ENCODE peak calls at places on chromosome 18, in six cellular contexts. F, W, J, B, S and G are unnamed samples.

GRCh38 chr18:24234330-24234729 is 95.5 kb downstream of the CABYR start:
- DNase-seq in F (no peak), W (no peak), J (peak), B (no peak), S (no peak), G (no peak)

GRCh38 chr18:71541643-71542042 is 1002.5 kb downstream of the CBLN2 start:
- DNase-seq in F (no peak), W (no peak), J (no peak), B (no peak), S (no peak), G (no peak)

GRCh38 chr18:45464619-45465018 is 150.7 kb upstream of the SLC14A2 start:
- DNase-seq in F (no peak), W (no peak), J (no peak), B (no peak), S (no peak), G (no peak)

GRCh38 chr18:46422552-46423055 is 234.4 kb downstream of the LOXHD1 start:
- DNase-seq in F (no peak), W (no peak), J (no peak), B (no peak), S (no peak), G (no peak)

GRCh38 chr18:32175265-32175664 is 14.6 kb upstream of the MEP1B start:
- DNase-seq in F (no peak), W (no peak), J (no peak), B (no peak), S (no peak), G (no peak)

GRCh38 chr18:22370414-22370813 is 47.3 kb downstream of the CTAGE1 start:
- DNase-seq in F (no peak), W (no peak), J (no peak), B (no peak), S (no peak), G (no peak)

GRCh38 chr18:43393174-43393573 is 115.9 kb upstream of the SYT4 start:
- DNase-seq in F (no peak), W (no peak), J (no peak), B (no peak), S (no peak), G (no peak)

GRCh38 chr18:80246656-80247402 is 485 bp downstream of the PARD6G start:
- DNase-seq in F (no peak), W (no peak), J (peak), B (no peak), S (peak), G (peak)

GRCh38 chr18:677951-678363 is 20.5 kb downstream of the TYMS start:
- DNase-seq in F (no peak), W (no peak), J (no peak), B (no peak), S (no peak), G (no peak)

GRCh38 chr18:78228974-78229373 is 750.6 kb upstream of the SALL3 start:
- DNase-seq in F (no peak), W (no peak), J (no peak), B (no peak), S (no peak), G (no peak)

GRCh38 chr18:42030586-42031182 is 75.7 kb downstream of the PIK3C3 start:
- DNase-seq in F (no peak), W (no peak), J (peak), B (peak), S (no peak), G (no peak)

GRCh38 chr18:27969206-27969605 is 207.7 kb downstream of the CDH2 start:
- DNase-seq in F (no peak), W (no peak), J (no peak), B (no peak), S (no peak), G (no peak)

GRCh38 chr18:39105095-39105494 is 1539.5 kb upstream of the CELF4 start:
- DNase-seq in F (no peak), W (no peak), J (no peak), B (no peak), S (no peak), G (no peak)

GRCh38 chr18:31450409-31450808 is 2.9 kb downstream of the DSG3 start:
- DNase-seq in F (no peak), W (no peak), J (peak), B (no peak), S (no peak), G (peak)

GRCh38 chr18:21167641-21168372 is 56.2 kb upstream of the ROCK1 start:
- DNase-seq in F (no peak), W (no peak), J (peak), B (no peak), S (no peak), G (peak)

GRCh38 chr18:23137093-23137640 is 1.9 kb downstream of the CABLES1 start:
- DNase-seq in F (no peak), W (no peak), J (peak), B (peak), S (no peak), G (no peak)

GRCh38 chr18:31042391-31043181 is at the start of gene DSC3:
- DNase-seq in F (peak), W (no peak), J (peak), B (no peak), S (peak), G (peak)

GRCh38 chr18:23450022-23450421 is 3.1 kb upstream of the RIOK3 start:
- DNase-seq in F (no peak), W (no peak), J (no peak), B (no peak), S (no peak), G (no peak)

GRCh38 chr18:79695856-79696850 is 16.6 kb downstream of the CTDP1 start:
- DNase-seq in F (no peak), W (no peak), J (no peak), B (no peak), S (no peak), G (no peak)

GRCh38 chr18:29377346-29377745 is 1200.4 kb upstream of the CDH2 start:
- DNase-seq in F (no peak), W (no peak), J (peak), B (no peak), S (no peak), G (peak)

GRCh38 chr18:48657446-48658120 is 118.8 kb downstream of the CTIF start:
- DNase-seq in F (no peak), W (no peak), J (peak), B (no peak), S (no peak), G (no peak)

GRCh38 chr18:48659188-48660009 is 120.6 kb downstream of the CTIF start:
- DNase-seq in F (no peak), W (no peak), J (no peak), B (no peak), S (no peak), G (no peak)

GRCh38 chr18:48656582-48656981 is 117.8 kb downstream of the CTIF start:
- DNase-seq in F (no peak), W (no peak), J (no peak), B (no peak), S (no peak), G (no peak)

GRCh38 chr18:48660346-48661228 is 121.8 kb downstream of the CTIF start:
- DNase-seq in F (no peak), W (no peak), J (no peak), B (no peak), S (no peak), G (no peak)

GRCh38 chr18:48658721-48659120 is 119.9 kb downstream of the CTIF start:
- DNase-seq in F (no peak), W (no peak), J (no peak), B (no peak), S (no peak), G (no peak)
- TF ChIP-seq CTCF in F (no peak), W (no peak), J (no peak), B (no peak), S (no peak), G (no peak)

GRCh38 chr18:76380791-76381405 is 114.1 kb downstream of the ZNF516 start:
- DNase-seq in F (no peak), W (no peak), J (no peak), B (peak), S (no peak), G (no peak)
- TF ChIP-seq CTCF in F (peak), W (peak), J (peak), B (peak), S (peak), G (peak)

DNA sequence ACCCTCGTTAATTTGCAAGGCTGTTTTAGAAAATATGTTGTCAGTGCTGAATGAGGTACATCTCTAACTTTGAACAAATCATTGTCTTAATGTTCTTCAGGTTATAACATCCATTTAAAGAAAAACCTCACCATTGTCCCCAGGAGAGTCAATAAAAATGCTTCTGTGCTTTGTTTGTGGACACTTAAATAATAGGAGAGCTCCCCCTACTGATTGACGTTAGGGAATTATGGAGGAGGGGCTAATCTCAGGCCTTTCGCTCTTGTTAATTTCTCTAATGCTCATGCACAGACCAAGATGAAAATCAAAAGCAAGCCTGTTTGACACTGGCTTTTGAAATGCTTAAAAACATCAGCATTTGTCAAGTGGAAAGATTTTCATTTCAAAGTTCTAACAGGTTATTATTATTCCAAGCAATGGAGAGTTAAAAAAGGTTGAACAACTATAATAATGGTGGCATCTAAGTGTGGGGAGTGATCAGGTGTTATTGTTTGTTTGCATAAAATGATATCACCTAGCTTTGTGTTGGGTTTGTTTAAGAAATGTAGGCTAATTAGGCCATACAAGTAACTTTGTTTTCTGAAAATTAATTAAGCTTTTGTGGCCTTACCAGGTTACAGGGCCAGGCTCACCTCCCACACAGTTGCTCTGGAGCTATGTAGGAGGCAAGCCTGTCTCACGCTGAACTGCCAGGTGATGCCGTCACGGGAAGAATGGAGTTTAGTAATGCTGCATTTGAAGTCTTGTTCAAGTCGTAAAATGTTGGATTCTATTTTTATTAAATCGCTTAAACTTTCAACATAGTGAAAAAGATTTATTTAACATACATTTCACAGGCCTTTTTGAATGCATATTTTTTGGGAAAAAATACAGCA is 51.7 kb upstream of the SMIM21 start:
- DNase-seq in F (peak), W (no peak), J (peak), B (peak), S (no peak), G (no peak)
- TF ChIP-seq CTCF in F (peak), W (peak), J (peak), B (peak), S (peak), G (peak)

GRCh38 chr18:68997845-68998244 is 200.0 kb downstream of the CCDC102B start:
- DNase-seq in F (no peak), W (no peak), J (no peak), B (no peak), S (no peak), G (no peak)

GRCh38 chr18:69000366-69000765 is 202.5 kb downstream of the CCDC102B start:
- DNase-seq in F (no peak), W (no peak), J (peak), B (no peak), S (no peak), G (no peak)

DNA sequence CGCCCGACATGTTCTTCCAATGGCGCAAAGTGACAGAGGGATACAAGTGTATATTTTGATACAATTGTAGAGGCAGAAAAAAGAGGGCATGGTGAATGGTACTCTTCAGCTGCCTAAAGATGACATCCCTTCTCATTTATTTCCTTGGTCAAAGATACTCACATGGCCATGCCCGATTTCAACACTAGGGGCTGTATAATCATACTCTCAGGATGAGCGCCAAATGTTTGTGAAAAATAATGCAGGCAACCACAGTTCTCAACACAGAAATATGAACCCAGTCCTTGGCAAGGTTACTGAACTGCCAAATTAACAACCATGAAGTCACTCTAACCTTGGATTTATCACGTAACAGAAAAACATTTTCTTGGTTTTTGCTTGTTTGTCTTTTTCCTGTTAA is 204.4 kb downstream of the CCDC102B start:
- DNase-seq in F (no peak), W (no peak), J (no peak), B (no peak), S (no peak), G (no peak)
- TF ChIP-seq CTCF in F (no peak), W (no peak), J (peak), B (peak), S (peak), G (no peak)

GRCh38 chr18:3186678-3187658 is 32.8 kb downstream of the MYOM1 start:
- DNase-seq in F (no peak), W (no peak), J (peak), B (peak), S (no peak), G (no peak)
- TF ChIP-seq CTCF in F (no peak), W (no peak), J (peak), B (peak), S (no peak), G (no peak)

DNA sequence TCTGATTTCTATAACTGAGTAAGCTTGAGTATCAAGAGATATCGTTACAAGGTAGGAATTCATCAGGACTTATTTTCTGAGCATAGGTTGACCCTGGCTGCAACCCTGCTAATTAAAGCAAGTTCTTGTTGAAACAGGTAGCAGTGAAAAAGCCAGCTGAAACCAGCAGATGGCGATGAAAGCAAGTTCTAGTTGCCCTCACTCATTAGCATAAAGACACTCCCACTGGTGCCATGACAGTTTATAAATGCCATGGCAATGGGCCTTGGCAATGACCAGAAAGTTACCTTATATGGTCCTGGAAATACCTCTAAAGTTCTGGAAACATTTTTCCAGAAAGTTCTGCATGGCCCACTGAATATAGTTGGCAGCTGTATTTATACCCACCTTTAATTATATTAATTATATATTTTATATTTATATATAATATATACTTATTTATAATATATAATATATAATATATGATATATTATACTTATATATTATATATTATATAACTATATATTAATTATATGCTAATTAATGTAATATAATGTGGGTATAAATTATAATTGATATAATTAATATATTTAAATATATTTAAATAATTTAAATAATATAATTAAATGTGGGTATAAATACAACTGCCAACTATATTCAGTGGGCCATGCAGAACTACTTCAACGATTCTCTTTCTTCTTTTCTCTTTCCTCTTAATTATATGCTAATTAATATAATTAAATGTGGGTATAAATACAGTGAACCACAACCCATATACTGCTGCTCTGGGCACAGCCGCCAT is 188.0 kb downstream of the CDH7 start:
- DNase-seq in F (no peak), W (no peak), J (peak), B (peak), S (no peak), G (peak)
- TF ChIP-seq CTCF in F (peak), W (peak), J (peak), B (peak), S (peak), G (peak)

GRCh38 chr18:25675123-25675850 is 323.3 kb upstream of the ZNF521 start:
- DNase-seq in F (no peak), W (no peak), J (no peak), B (no peak), S (no peak), G (no peak)

GRCh38 chr18:25669741-25670140 is 317.8 kb upstream of the ZNF521 start:
- DNase-seq in F (no peak), W (no peak), J (peak), B (no peak), S (no peak), G (no peak)

GRCh38 chr18:25678226-25678625 is 326.3 kb upstream of the ZNF521 start:
- DNase-seq in F (peak), W (no peak), J (no peak), B (no peak), S (no peak), G (no peak)

GRCh38 chr18:25674183-25674582 is 322.2 kb upstream of the ZNF521 start:
- DNase-seq in F (no peak), W (no peak), J (no peak), B (no peak), S (no peak), G (no peak)

GRCh38 chr18:25672490-25672889 is 320.5 kb upstream of the ZNF521 start:
- DNase-seq in F (no peak), W (no peak), J (no peak), B (no peak), S (no peak), G (no peak)
- TF ChIP-seq CTCF in F (no peak), W (no peak), J (no peak), B (peak), S (no peak), G (peak)

GRCh38 chr18:63590966-63591695 is 4.0 kb downstream of the SERPINB13 start:
- DNase-seq in F (no peak), W (no peak), J (no peak), B (no peak), S (no peak), G (no peak)
- TF ChIP-seq CTCF in F (no peak), W (no peak), J (no peak), B (no peak), S (no peak), G (no peak)

GRCh38 chr18:54232485-54233227 is 8.2 kb upstream of the MBD2 start:
- DNase-seq in F (no peak), W (no peak), J (no peak), B (no peak), S (no peak), G (no peak)
- TF ChIP-seq CTCF in F (no peak), W (no peak), J (peak), B (no peak), S (no peak), G (peak)